ENCODE peak calls at places on chromosomes 6 and 20, in eight cellular contexts. X is CD8-positive, alpha-beta T cell; S is WERI-Rb-1; N is neural progenitor cell; A is body of pancreas; G is SK-N-SH; I is brain microvascular endothelial cell; M is BJ. C is an unnamed sample.

GRCh38 chr6:110020888-110021287 is 42.8 kb downstream of the GPR6 start:
- DNase-seq in M (no peak), N (no peak), A (no peak), X (no peak), G (no peak), I (no peak), S (no peak), C (no peak)

GRCh38 chr6:43744931-43745727 is 24.9 kb upstream of the VEGFA start:
- DNase-seq in N (no peak), A (no peak), X (no peak), G (peak; percentile 12), I (no peak), S (peak; percentile 6), M (no peak), C (peak; percentile 19)

GRCh38 chr6:5054427-5054873 is 30.7 kb upstream of the PPP1R3G start:
- DNase-seq in M (no peak), I (peak; percentile 53), S (no peak), A (no peak), N (no peak), X (no peak), G (no peak), C (no peak)

GRCh38 chr6:44342489-44342888 is at the start of gene SPATS1:
- DNase-seq in G (peak; percentile 83), X (no peak), I (no peak), A (peak; percentile 13), N (peak; percentile 48), S (no peak), M (no peak), C (no peak)

GRCh38 chr6:169843991-169844390 is 92.6 kb downstream of the ERMARD start:
- DNase-seq in A (no peak), G (no peak), X (no peak), N (no peak), S (no peak), I (no peak), M (no peak), C (no peak)

GRCh38 chr6:5053038-5053437 is 32.1 kb upstream of the PPP1R3G start:
- DNase-seq in G (no peak), M (no peak), X (no peak), A (no peak), N (no peak), I (no peak), S (no peak), C (no peak)

GRCh38 chr6:141956046-141956761 is 176.5 kb upstream of the GJE1 start:
- DNase-seq in S (no peak), A (no peak), M (no peak), X (no peak), N (no peak), I (peak; percentile 5), G (no peak), C (no peak)

GRCh38 chr6:145895802-145896201 is 68.4 kb downstream of the SHPRH start:
- DNase-seq in X (no peak), M (no peak), G (no peak), I (no peak), N (no peak), A (no peak), S (no peak), C (no peak)

GRCh38 chr20:57794600-57795346 is 85.0 kb upstream of the PMEPA1 start:
- DNase-seq in I (no peak), M (peak; percentile 0), G (no peak), S (no peak), N (no peak), X (no peak), A (no peak), C (no peak)

GRCh38 chr20:50820515-50821256 is 25.8 kb downstream of the BCAS4 start:
- DNase-seq in A (no peak), M (no peak), I (no peak), S (no peak), N (peak; percentile 40), X (no peak), G (no peak), C (no peak)

GRCh38 chr6:132714160-132714559 is 305 bp upstream of the VNN1 start:
- DNase-seq in A (no peak), X (no peak), G (no peak), M (no peak), N (no peak), I (no peak), S (no peak), C (no peak)

GRCh38 chr20:49883246-49883802 is 32.0 kb downstream of the SPATA2 start:
- DNase-seq in X (no peak), N (no peak), M (no peak), S (no peak), A (no peak), G (no peak), I (no peak), C (no peak)

GRCh38 chr6:84554706-84555105 is 209.7 kb downstream of the TBX18 start:
- DNase-seq in M (no peak), S (no peak), I (peak; percentile 29), X (no peak), A (no peak), N (no peak), G (no peak), C (no peak)

GRCh38 chr6:155432293-155432692 is 23.3 kb downstream of the NOX3 start:
- DNase-seq in S (no peak), A (no peak), I (peak; percentile 12), X (no peak), M (no peak), N (no peak), G (no peak), C (no peak)

GRCh38 chr6:129105793-129106192 is 222.9 kb downstream of the LAMA2 start:
- DNase-seq in G (no peak), S (no peak), X (no peak), M (no peak), A (no peak), I (no peak), N (no peak), C (no peak)

GRCh38 chr6:54897462-54898189 is 51.1 kb downstream of the FAM83B start:
- DNase-seq in I (no peak), S (no peak), N (no peak), G (no peak), X (no peak), A (no peak), M (no peak), C (no peak)

GRCh38 chr6:103872683-103873082 is 987.0 kb downstream of the HACE1 start:
- DNase-seq in N (peak; percentile 69), X (no peak), A (no peak), G (peak; percentile 14), I (no peak), S (no peak), M (no peak), C (no peak)

GRCh38 chr6:116381000-116381399 is 10.3 kb downstream of the DSE start:
- DNase-seq in G (no peak), X (no peak), N (no peak), S (no peak), I (no peak), M (no peak), A (no peak), C (no peak)

GRCh38 chr6:1176595-1176994 is 135.3 kb upstream of the FOXQ1 start:
- DNase-seq in X (no peak), N (no peak), I (no peak), A (no peak), G (no peak), S (no peak), M (no peak), C (no peak)

GRCh38 chr6:117482240-117483003 is at the start of gene DCBLD1:
- DNase-seq in I (peak; percentile 56), M (no peak), S (peak; percentile 79), A (peak; percentile 81), G (peak; percentile 81), X (peak; percentile 41), N (peak; percentile 88), C (peak; percentile 76)
- TF ChIP-seq CTCF in I (no peak), M (no peak), S (no peak), A (no peak), G (peak; percentile 17), X (no peak), N (peak; percentile 13), C (no peak)

GRCh38 chr20:52103469-52103910 is 88.1 kb downstream of the ZFP64 start:
- DNase-seq in S (no peak), I (peak; percentile 26), G (no peak), M (no peak), A (no peak), N (peak; percentile 46), X (no peak), C (no peak)
- TF ChIP-seq CTCF in S (no peak), I (no peak), G (no peak), M (no peak), A (no peak), N (no peak), X (no peak), C (no peak)

GRCh38 chr6:76701610-76702009 is 629.1 kb upstream of the IMPG1 start:
- DNase-seq in A (no peak), N (no peak), I (no peak), M (no peak), S (no peak), X (no peak), G (no peak), C (no peak)
- TF ChIP-seq CTCF in A (no peak), N (no peak), I (peak; percentile 28), M (peak; percentile 15), S (no peak), X (no peak), G (no peak), C (no peak)

GRCh38 chr20:31840906-31841816 is 4.2 kb downstream of the FOXS1 start:
- DNase-seq in X (no peak), N (no peak), I (no peak), A (no peak), S (no peak), M (no peak), G (no peak), C (no peak)

GRCh38 chr20:31843881-31844280 is 1.5 kb downstream of the FOXS1 start:
- DNase-seq in I (no peak), A (no peak), N (no peak), G (no peak), S (no peak), M (no peak), X (no peak), C (no peak)

GRCh38 chr20:31841928-31842327 is 3.5 kb downstream of the FOXS1 start:
- DNase-seq in M (no peak), G (no peak), N (no peak), X (no peak), A (no peak), I (peak; percentile 78), S (no peak), C (peak; percentile 42)

GRCh38 chr20:31843288-31843687 is 2.1 kb downstream of the FOXS1 start:
- DNase-seq in X (no peak), S (no peak), I (no peak), A (no peak), N (no peak), M (no peak), G (no peak), C (no peak)

GRCh38 chr20:31842471-31843157 is 2.8 kb downstream of the FOXS1 start:
- DNase-seq in M (no peak), A (no peak), G (peak; percentile 58), I (peak; percentile 84), N (peak; percentile 47), X (no peak), S (no peak), C (no peak)
- TF ChIP-seq CTCF in M (no peak), A (no peak), G (no peak), I (peak; percentile 9), N (no peak), X (no peak), S (no peak), C (no peak)

C was measured in mesothelial cell of epicardium.